ENCODE peak calls at places on chromosomes 5 and 9, in eight cellular contexts. One of them, this sample, is unnamed.

GRCh38 chr5:128408622-128409021 is 129.4 kb downstream of the FBN2 start:
- DNase-seq in Peyer's patch: no peak
- DNase-seq in left ventricle myocardium inferior: no peak
- DNase-seq in A549: no peak
- DNase-seq in heart right ventricle: no peak
- DNase-seq in brain microvascular endothelial cell: no peak
- DNase-seq in kidney epithelial cell: no peak
- DNase-seq in cardiac fibroblast: no peak
- DNase-seq in this sample: no peak

GRCh38 chr5:137753227-137753985 is 757 bp downstream of the HNRNPA0 start:
- DNase-seq in Peyer's patch: peak; percentile 71
- DNase-seq in left ventricle myocardium inferior: peak; percentile 58
- DNase-seq in A549: no peak
- DNase-seq in heart right ventricle: peak; percentile 42
- DNase-seq in brain microvascular endothelial cell: no peak
- DNase-seq in kidney epithelial cell: no peak
- DNase-seq in cardiac fibroblast: no peak
- DNase-seq in this sample: no peak

GRCh38 chr9:133917407-133917806 is 74.7 kb downstream of the VAV2 start:
- DNase-seq in Peyer's patch: no peak
- DNase-seq in left ventricle myocardium inferior: no peak
- DNase-seq in A549: no peak
- DNase-seq in heart right ventricle: no peak
- DNase-seq in brain microvascular endothelial cell: no peak
- DNase-seq in kidney epithelial cell: no peak
- DNase-seq in cardiac fibroblast: no peak
- DNase-seq in this sample: no peak

GRCh38 chr9:106906129-106906528 is 43.2 kb downstream of the ZNF462 start:
- DNase-seq in Peyer's patch: no peak
- DNase-seq in left ventricle myocardium inferior: no peak
- DNase-seq in A549: no peak
- DNase-seq in heart right ventricle: no peak
- DNase-seq in brain microvascular endothelial cell: no peak
- DNase-seq in kidney epithelial cell: no peak
- DNase-seq in cardiac fibroblast: no peak
- DNase-seq in this sample: no peak

GRCh38 chr9:112881366-112881765 is 9.3 kb downstream of the SLC46A2 start:
- DNase-seq in Peyer's patch: no peak
- DNase-seq in left ventricle myocardium inferior: no peak
- DNase-seq in A549: no peak
- DNase-seq in heart right ventricle: no peak
- DNase-seq in brain microvascular endothelial cell: peak; percentile 72
- DNase-seq in kidney epithelial cell: no peak
- DNase-seq in cardiac fibroblast: peak; percentile 44
- DNase-seq in this sample: peak; percentile 23

GRCh38 chr9:75953218-75953617 is 62.7 kb downstream of the PCSK5 start:
- DNase-seq in Peyer's patch: no peak
- DNase-seq in left ventricle myocardium inferior: no peak
- DNase-seq in A549: no peak
- DNase-seq in heart right ventricle: no peak
- DNase-seq in brain microvascular endothelial cell: no peak
- DNase-seq in kidney epithelial cell: no peak
- DNase-seq in cardiac fibroblast: peak; percentile 57
- DNase-seq in this sample: peak; percentile 27

GRCh38 chr5:54873696-54874095 is 111.7 kb downstream of the ESM1 start:
- DNase-seq in Peyer's patch: no peak
- DNase-seq in left ventricle myocardium inferior: no peak
- DNase-seq in A549: no peak
- DNase-seq in heart right ventricle: no peak
- DNase-seq in brain microvascular endothelial cell: no peak
- DNase-seq in kidney epithelial cell: no peak
- DNase-seq in cardiac fibroblast: peak; percentile 36
- DNase-seq in this sample: peak; percentile 37

GRCh38 chr5:125294844-125295243 is 548.4 kb upstream of the ZNF608 start:
- DNase-seq in Peyer's patch: no peak
- DNase-seq in left ventricle myocardium inferior: no peak
- DNase-seq in A549: no peak
- DNase-seq in heart right ventricle: no peak
- DNase-seq in brain microvascular endothelial cell: no peak
- DNase-seq in kidney epithelial cell: no peak
- DNase-seq in cardiac fibroblast: no peak
- DNase-seq in this sample: no peak

GRCh38 chr5:55994502-55994997 is at the start of gene IL6ST:
- DNase-seq in Peyer's patch: no peak
- DNase-seq in left ventricle myocardium inferior: no peak
- DNase-seq in A549: peak; percentile 60
- DNase-seq in heart right ventricle: peak; percentile 77
- DNase-seq in brain microvascular endothelial cell: peak; percentile 77
- DNase-seq in kidney epithelial cell: no peak
- DNase-seq in cardiac fibroblast: peak; percentile 93
- DNase-seq in this sample: peak; percentile 90

GRCh38 chr5:158727771-158728311 is 371.9 kb downstream of the EBF1 start:
- DNase-seq in Peyer's patch: no peak
- DNase-seq in left ventricle myocardium inferior: peak; percentile 59
- DNase-seq in A549: no peak
- DNase-seq in heart right ventricle: peak; percentile 75
- DNase-seq in brain microvascular endothelial cell: peak; percentile 22
- DNase-seq in kidney epithelial cell: no peak
- DNase-seq in cardiac fibroblast: peak; percentile 38
- DNase-seq in this sample: peak; percentile 50

GRCh38 chr9:96168882-96169281 is 133.1 kb downstream of the HSD17B3 start:
- DNase-seq in Peyer's patch: no peak
- DNase-seq in left ventricle myocardium inferior: no peak
- DNase-seq in A549: no peak
- DNase-seq in heart right ventricle: no peak
- DNase-seq in brain microvascular endothelial cell: no peak
- DNase-seq in kidney epithelial cell: no peak
- DNase-seq in cardiac fibroblast: no peak
- DNase-seq in this sample: no peak

GRCh38 chr5:14264605-14265316 is 121.6 kb downstream of the TRIO start:
- DNase-seq in Peyer's patch: peak; percentile 93
- DNase-seq in left ventricle myocardium inferior: peak; percentile 91
- DNase-seq in A549: peak; percentile 88
- DNase-seq in heart right ventricle: peak; percentile 88
- DNase-seq in brain microvascular endothelial cell: peak; percentile 96
- DNase-seq in kidney epithelial cell: peak; percentile 71
- DNase-seq in cardiac fibroblast: peak; percentile 91
- DNase-seq in this sample: peak; percentile 90

GRCh38 chr5:103526164-103526915 is 36.2 kb downstream of the NUDT12 start:
- DNase-seq in Peyer's patch: no peak
- DNase-seq in left ventricle myocardium inferior: no peak
- DNase-seq in A549: no peak
- DNase-seq in heart right ventricle: no peak
- DNase-seq in brain microvascular endothelial cell: peak; percentile 79
- DNase-seq in kidney epithelial cell: no peak
- DNase-seq in cardiac fibroblast: peak; percentile 87
- DNase-seq in this sample: peak; percentile 95

GRCh38 chr9:106745457-106745856 is 117.5 kb upstream of the ZNF462 start:
- DNase-seq in Peyer's patch: no peak
- DNase-seq in left ventricle myocardium inferior: no peak
- DNase-seq in A549: no peak
- DNase-seq in heart right ventricle: no peak
- DNase-seq in brain microvascular endothelial cell: no peak
- DNase-seq in kidney epithelial cell: no peak
- DNase-seq in cardiac fibroblast: peak; percentile 18
- DNase-seq in this sample: peak; percentile 3

GRCh38 chr5:43312699-43313034 is 545 bp downstream of the HMGCS1 start:
- DNase-seq in Peyer's patch: no peak
- DNase-seq in left ventricle myocardium inferior: no peak
- DNase-seq in A549: peak; percentile 17
- DNase-seq in heart right ventricle: no peak
- DNase-seq in brain microvascular endothelial cell: no peak
- DNase-seq in kidney epithelial cell: no peak
- DNase-seq in cardiac fibroblast: no peak
- DNase-seq in this sample: no peak

GRCh38 chr9:93200449-93200742 is 16.5 kb downstream of the WNK2 start:
- DNase-seq in Peyer's patch: no peak
- DNase-seq in left ventricle myocardium inferior: no peak
- DNase-seq in A549: no peak
- DNase-seq in heart right ventricle: no peak
- DNase-seq in brain microvascular endothelial cell: no peak
- DNase-seq in kidney epithelial cell: no peak
- DNase-seq in cardiac fibroblast: no peak
- DNase-seq in this sample: no peak

GRCh38 chr5:66724740-66725139 is 128.5 kb downstream of the MAST4 start:
- DNase-seq in Peyer's patch: no peak
- DNase-seq in left ventricle myocardium inferior: no peak
- DNase-seq in A549: no peak
- DNase-seq in heart right ventricle: no peak
- DNase-seq in brain microvascular endothelial cell: no peak
- DNase-seq in kidney epithelial cell: no peak
- DNase-seq in cardiac fibroblast: no peak
- DNase-seq in this sample: peak; percentile 30

GRCh38 chr5:178301641-178302040 is 69.0 kb upstream of the PHYKPL start:
- DNase-seq in Peyer's patch: peak; percentile 2
- DNase-seq in left ventricle myocardium inferior: no peak
- DNase-seq in A549: no peak
- DNase-seq in heart right ventricle: no peak
- DNase-seq in brain microvascular endothelial cell: no peak
- DNase-seq in kidney epithelial cell: no peak
- DNase-seq in cardiac fibroblast: no peak
- DNase-seq in this sample: no peak

GRCh38 chr5:87022415-87022814 is 245.3 kb upstream of the RASA1 start:
- DNase-seq in Peyer's patch: no peak
- DNase-seq in left ventricle myocardium inferior: no peak
- DNase-seq in A549: no peak
- DNase-seq in heart right ventricle: no peak
- DNase-seq in brain microvascular endothelial cell: no peak
- DNase-seq in kidney epithelial cell: no peak
- DNase-seq in cardiac fibroblast: no peak
- DNase-seq in this sample: no peak

GRCh38 chr5:134574521-134574920 is 49.1 kb downstream of the JADE2 start:
- DNase-seq in Peyer's patch: no peak
- DNase-seq in left ventricle myocardium inferior: peak; percentile 50
- DNase-seq in A549: no peak
- DNase-seq in heart right ventricle: no peak
- DNase-seq in brain microvascular endothelial cell: no peak
- DNase-seq in kidney epithelial cell: no peak
- DNase-seq in cardiac fibroblast: no peak
- DNase-seq in this sample: no peak

GRCh38 chr9:133290751-133291302 is 15.8 kb upstream of the ABO start:
- DNase-seq in Peyer's patch: no peak
- DNase-seq in left ventricle myocardium inferior: no peak
- DNase-seq in A549: no peak
- DNase-seq in heart right ventricle: no peak
- DNase-seq in brain microvascular endothelial cell: no peak
- DNase-seq in kidney epithelial cell: no peak
- DNase-seq in cardiac fibroblast: no peak
- DNase-seq in this sample: no peak

GRCh38 chr9:93491593-93492232 is 38.3 kb upstream of the FAM120AOS start:
- DNase-seq in Peyer's patch: no peak
- DNase-seq in left ventricle myocardium inferior: no peak
- DNase-seq in A549: no peak
- DNase-seq in heart right ventricle: no peak
- DNase-seq in brain microvascular endothelial cell: no peak
- DNase-seq in kidney epithelial cell: no peak
- DNase-seq in cardiac fibroblast: no peak
- DNase-seq in this sample: no peak

GRCh38 chr5:173315495-173316352 is 12.5 kb downstream of the STC2 start:
- DNase-seq in Peyer's patch: no peak
- DNase-seq in left ventricle myocardium inferior: no peak
- DNase-seq in A549: no peak
- DNase-seq in heart right ventricle: peak; percentile 66
- DNase-seq in brain microvascular endothelial cell: peak; percentile 95
- DNase-seq in kidney epithelial cell: peak; percentile 78
- DNase-seq in cardiac fibroblast: peak; percentile 86
- DNase-seq in this sample: peak; percentile 60

DNA sequence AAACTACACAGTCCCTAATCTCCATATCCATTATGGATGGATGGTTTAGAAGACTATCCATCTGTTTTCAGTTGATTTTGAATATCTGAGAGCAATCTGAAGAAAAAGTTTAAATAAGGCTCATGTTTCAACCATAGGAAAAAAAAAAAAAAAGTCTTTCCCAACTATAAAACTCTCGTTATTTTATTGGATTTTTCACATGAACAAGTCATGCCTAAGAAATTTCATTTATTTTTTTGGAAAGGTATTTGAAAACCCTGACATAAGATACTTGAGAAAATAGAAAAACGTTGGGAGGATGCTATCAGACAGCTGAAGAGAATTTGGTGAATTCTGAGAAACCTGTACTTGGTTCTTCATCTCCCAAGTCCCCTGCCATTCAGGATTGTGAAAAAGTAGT is 2.3 kb downstream of the C9orf40 start:
- DNase-seq in Peyer's patch: no peak
- DNase-seq in left ventricle myocardium inferior: no peak
- DNase-seq in A549: no peak
- DNase-seq in heart right ventricle: no peak
- DNase-seq in brain microvascular endothelial cell: no peak
- DNase-seq in kidney epithelial cell: no peak
- DNase-seq in cardiac fibroblast: no peak
- DNase-seq in this sample: no peak
- H3K4me3 ChIP-seq in Peyer's patch: no peak overlapping the region
- H3K4me3 ChIP-seq in left ventricle myocardium inferior: no peak overlapping the region
- H3K4me3 ChIP-seq in A549: no peak overlapping the region
- H3K4me3 ChIP-seq in heart right ventricle: no peak overlapping the region
- H3K4me3 ChIP-seq in brain microvascular endothelial cell: no peak overlapping the region
- H3K4me3 ChIP-seq in kidney epithelial cell: no peak overlapping the region
- H3K4me3 ChIP-seq in cardiac fibroblast: no peak overlapping the region
- H3K4me3 ChIP-seq in this sample: no peak overlapping the region

GRCh38 chr9:120338340-120338739 is 241.6 kb downstream of the CDK5RAP2 start:
- DNase-seq in Peyer's patch: no peak
- DNase-seq in left ventricle myocardium inferior: no peak
- DNase-seq in A549: no peak
- DNase-seq in heart right ventricle: no peak
- DNase-seq in brain microvascular endothelial cell: no peak
- DNase-seq in kidney epithelial cell: no peak
- DNase-seq in cardiac fibroblast: no peak
- DNase-seq in this sample: no peak
- TF ChIP-seq CTCF in Peyer's patch: no peak
- TF ChIP-seq CTCF in left ventricle myocardium inferior: no peak
- TF ChIP-seq CTCF in A549: no peak
- TF ChIP-seq CTCF in heart right ventricle: no peak
- TF ChIP-seq CTCF in brain microvascular endothelial cell: no peak
- TF ChIP-seq CTCF in kidney epithelial cell: no peak
- TF ChIP-seq CTCF in cardiac fibroblast: no peak
- TF ChIP-seq CTCF in this sample: no peak

GRCh38 chr9:114089206-114089840 is 9.8 kb downstream of the KIF12 start:
- DNase-seq in Peyer's patch: no peak
- DNase-seq in left ventricle myocardium inferior: no peak
- DNase-seq in A549: no peak
- DNase-seq in heart right ventricle: no peak
- DNase-seq in brain microvascular endothelial cell: no peak
- DNase-seq in kidney epithelial cell: no peak
- DNase-seq in cardiac fibroblast: no peak
- DNase-seq in this sample: no peak
- H3K4me3 ChIP-seq in Peyer's patch: no peak overlapping the region
- H3K4me3 ChIP-seq in left ventricle myocardium inferior: no peak overlapping the region
- H3K4me3 ChIP-seq in A549: no peak overlapping the region
- H3K4me3 ChIP-seq in heart right ventricle: no peak overlapping the region
- H3K4me3 ChIP-seq in brain microvascular endothelial cell: no peak overlapping the region
- H3K4me3 ChIP-seq in kidney epithelial cell: no peak overlapping the region
- H3K4me3 ChIP-seq in cardiac fibroblast: no peak overlapping the region
- H3K4me3 ChIP-seq in this sample: no peak overlapping the region

DNA sequence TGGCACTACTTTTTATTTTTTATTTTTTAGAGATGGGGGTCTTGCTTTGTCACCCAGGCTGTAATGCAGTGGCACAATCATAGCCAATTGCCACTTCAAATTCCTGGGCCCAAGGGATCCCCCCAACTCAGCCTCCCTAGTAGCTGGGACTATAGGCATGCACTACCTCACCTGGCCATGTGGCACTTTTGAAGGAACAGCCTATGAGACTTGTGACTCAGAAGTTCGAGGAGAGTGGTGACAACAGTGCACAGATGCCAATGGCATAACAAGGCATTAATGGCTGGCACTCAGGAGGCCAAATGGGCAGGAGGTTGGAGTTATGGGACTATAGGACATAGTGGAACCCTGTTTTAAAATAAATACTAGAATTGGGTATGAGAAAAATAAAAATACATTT is 33.7 kb downstream of the ANKRD31 start:
- DNase-seq in Peyer's patch: no peak
- DNase-seq in left ventricle myocardium inferior: no peak
- DNase-seq in A549: no peak
- DNase-seq in heart right ventricle: no peak
- DNase-seq in brain microvascular endothelial cell: no peak
- DNase-seq in kidney epithelial cell: no peak
- DNase-seq in cardiac fibroblast: no peak
- DNase-seq in this sample: no peak
- TF ChIP-seq CTCF in Peyer's patch: no peak
- TF ChIP-seq CTCF in left ventricle myocardium inferior: no peak
- TF ChIP-seq CTCF in A549: no peak
- TF ChIP-seq CTCF in heart right ventricle: no peak
- TF ChIP-seq CTCF in brain microvascular endothelial cell: no peak
- TF ChIP-seq CTCF in kidney epithelial cell: no peak
- TF ChIP-seq CTCF in cardiac fibroblast: no peak
- TF ChIP-seq CTCF in this sample: no peak